ENCODE peak calls at places on chromosomes 3 and 15, in five cellular contexts. O is neural progenitor cell, F is MM.1S, Y is HL-60, U is right atrium auricular region. E is an unnamed sample.

GRCh38 chr15:95734422-95735316 is 595.8 kb upstream of the NR2F2 start:
- DNase-seq in O (no peak), F (no peak), Y (no peak), U (no peak), E (no peak)

GRCh38 chr3:48820626-48821324 is 26.9 kb downstream of the PRKAR2A start:
- DNase-seq in O (no peak), F (no peak), Y (no peak), U (no peak), E (no peak)

GRCh38 chr15:59255647-59256380 is 49.2 kb downstream of the LDHAL6B start:
- DNase-seq in O (no peak), F (no peak), Y (peak), U (no peak), E (no peak)

GRCh38 chr15:85457392-85457968 is 77.1 kb downstream of the AKAP13 start:
- DNase-seq in O (no peak), F (no peak), Y (no peak), U (no peak), E (no peak)

GRCh38 chr15:50148362-50148963 is 29.4 kb upstream of the ATP8B4 start:
- DNase-seq in O (peak), F (no peak), Y (no peak), U (no peak), E (no peak)

GRCh38 chr3:88509582-88509981 is 359.8 kb downstream of the C3orf38 start:
- DNase-seq in O (no peak), F (no peak), Y (no peak), U (no peak), E (no peak)

GRCh38 chr15:98174286-98174685 is 213.8 kb downstream of the ARRDC4 start:
- DNase-seq in O (no peak), F (no peak), Y (no peak), U (no peak), E (no peak)

GRCh38 chr3:133538154-133538553 is 35.3 kb upstream of the CDV3 start:
- DNase-seq in O (no peak), F (no peak), Y (no peak), U (no peak), E (no peak)

GRCh38 chr3:161599702-161600101 is 103.1 kb downstream of the OTOL1 start:
- DNase-seq in O (peak), F (no peak), Y (no peak), U (no peak), E (no peak)

GRCh38 chr3:176321099-176321498 is 876.2 kb downstream of the TBL1XR1 start:
- DNase-seq in O (no peak), F (no peak), Y (no peak), U (no peak), E (no peak)

GRCh38 chr3:127443581-127444375 is 146.8 kb downstream of the TPRA1 start:
- DNase-seq in O (no peak), F (no peak), Y (no peak), U (no peak), E (no peak)

GRCh38 chr3:24493951-24494615 is 567 bp downstream of the THRB start:
- DNase-seq in O (peak), F (no peak), Y (no peak), U (peak), E (no peak)

GRCh38 chr15:75198560-75199346 is 2.9 kb upstream of the C15orf39 start:
- DNase-seq in O (peak), F (peak), Y (no peak), U (no peak), E (no peak)

GRCh38 chr15:77029166-77030041 is 34.5 kb downstream of the PSTPIP1 start:
- DNase-seq in O (no peak), F (no peak), Y (no peak), U (no peak), E (no peak)

GRCh38 chr3:57998366-57999283 is 9.6 kb upstream of the FLNB start:
- DNase-seq in O (no peak), F (peak), Y (no peak), U (no peak), E (no peak)

GRCh38 chr3:126314305-126315082 is 42.7 kb downstream of the KLF15 start:
- DNase-seq in O (no peak), F (no peak), Y (no peak), U (peak), E (no peak)

GRCh38 chr15:64092864-64093626 is 593 bp downstream of the CIAO2A start:
- DNase-seq in O (peak), F (peak), Y (peak), U (no peak), E (peak)

GRCh38 chr15:36882487-36883108 is 217.8 kb downstream of the MEIS2 start:
- DNase-seq in O (peak), F (no peak), Y (no peak), U (no peak), E (no peak)

GRCh38 chr3:43023766-43024165 is 44.7 kb downstream of the GASK1A start:
- DNase-seq in O (no peak), F (peak), Y (no peak), U (no peak), E (no peak)

GRCh38 chr3:184568918-184569829 is 7.6 kb downstream of the EPHB3 start:
- DNase-seq in O (peak), F (no peak), Y (no peak), U (peak), E (no peak)

GRCh38 chr3:58630081-58630709 is 36.4 kb downstream of the FAM3D start:
- DNase-seq in O (peak), F (peak), Y (peak), U (peak), E (peak)

GRCh38 chr15:89750560-89751542 is at the start of gene MESP1:
- DNase-seq in O (peak), F (peak), Y (peak), U (peak), E (peak)
- H3K4me3 ChIP-seq in O (peak), F (peak), Y (peak), U (peak), E (peak)

GRCh38 chr3:50207359-50208042 is 2.4 kb downstream of the SLC38A3 start:
- DNase-seq in O (no peak), F (no peak), Y (no peak), U (no peak), E (no peak)

GRCh38 chr3:50204804-50205718 is at the start of gene SLC38A3:
- DNase-seq in O (peak), F (no peak), Y (no peak), U (no peak), E (no peak)

GRCh38 chr3:50203113-50203852 is 1.8 kb upstream of the SLC38A3 start:
- DNase-seq in O (no peak), F (no peak), Y (no peak), U (no peak), E (no peak)

GRCh38 chr3:50204052-50204803 is 843 bp upstream of the SLC38A3 start:
- DNase-seq in O (no peak), F (no peak), Y (no peak), U (no peak), E (no peak)

GRCh38 chr3:50205719-50206276 is 727 bp downstream of the SLC38A3 start:
- DNase-seq in O (peak), F (no peak), Y (no peak), U (no peak), E (no peak)
- H3K27ac ChIP-seq in O (no peak), F (no peak), Y (no peak), U (peak), E (no peak)

GRCh38 chr15:57319919-57320542 is 56.3 kb upstream of the CGNL1 start:
- DNase-seq in O (no peak), F (no peak), Y (no peak), U (no peak), E (no peak)
- H3K4me3 ChIP-seq in O (no peak), F (no peak), Y (no peak), U (no peak), E (no peak)

GRCh38 chr3:23202203-23202920 is 765 bp upstream of the UBE2E2 start:
- DNase-seq in O (no peak), F (no peak), Y (no peak), U (peak), E (no peak)
- H3K27ac ChIP-seq in O (no peak), F (no peak), Y (peak), U (peak), E (no peak)

DNA sequence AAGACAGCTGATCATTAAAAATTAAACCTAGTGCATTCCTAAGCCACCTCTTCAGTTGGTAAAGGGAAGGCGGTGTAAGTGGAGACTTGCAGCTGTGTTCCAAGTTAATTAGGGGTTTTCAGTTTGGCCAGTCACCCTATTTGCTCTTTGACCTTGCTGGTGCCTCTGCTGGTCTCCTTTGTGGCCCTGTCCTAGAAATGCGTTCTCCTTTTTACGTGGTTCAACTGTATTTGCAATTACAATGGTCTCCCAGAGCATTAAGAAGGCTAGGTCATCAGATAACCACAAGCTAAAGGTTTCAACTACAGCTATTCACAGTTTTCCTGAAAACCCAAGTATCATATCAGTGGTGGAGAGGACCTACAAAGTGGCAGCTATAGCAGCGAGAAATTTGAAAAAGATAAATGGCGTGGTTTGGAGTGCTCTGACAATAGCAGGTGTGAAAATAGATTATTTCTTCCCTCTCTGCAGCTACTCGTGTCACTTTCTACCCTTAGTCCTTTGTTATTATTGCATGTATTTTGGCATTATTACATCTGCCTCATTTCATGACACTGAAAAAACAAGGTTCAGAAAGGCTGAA is 203.5 kb upstream of the TBC1D5 start:
- DNase-seq in O (peak), F (no peak), Y (no peak), U (no peak), E (no peak)
- H3K4me3 ChIP-seq in O (no peak), F (no peak), Y (no peak), U (no peak), E (no peak)

GRCh38 chr3:192957441-192957951 is 39.8 kb upstream of the MB21D2 start:
- DNase-seq in O (no peak), F (no peak), Y (peak), U (peak), E (no peak)

GRCh38 chr3:192958219-192958872 is 40.7 kb upstream of the MB21D2 start:
- DNase-seq in O (no peak), F (no peak), Y (no peak), U (no peak), E (no peak)
- H3K27ac ChIP-seq in O (no peak), F (no peak), Y (peak), U (peak), E (no peak)

GRCh38 chr3:100003609-100004503 is 110.4 kb downstream of the FILIP1L start:
- DNase-seq in O (no peak), F (no peak), Y (no peak), U (no peak), E (no peak)
- H3K4me3 ChIP-seq in O (no peak), F (no peak), Y (no peak), U (no peak), E (no peak)

GRCh38 chr15:41966920-41967465 is 5.4 kb downstream of the EHD4 start:
- DNase-seq in O (no peak), F (no peak), Y (peak), U (no peak), E (no peak)

GRCh38 chr15:41968738-41969137 is 3.6 kb downstream of the EHD4 start:
- DNase-seq in O (no peak), F (no peak), Y (no peak), U (no peak), E (no peak)

GRCh38 chr15:41965441-41966413 is 6.6 kb downstream of the EHD4 start:
- DNase-seq in O (no peak), F (no peak), Y (no peak), U (no peak), E (no peak)

GRCh38 chr15:41966414-41966812 is 5.9 kb downstream of the EHD4 start:
- DNase-seq in O (no peak), F (no peak), Y (no peak), U (no peak), E (no peak)

DNA sequence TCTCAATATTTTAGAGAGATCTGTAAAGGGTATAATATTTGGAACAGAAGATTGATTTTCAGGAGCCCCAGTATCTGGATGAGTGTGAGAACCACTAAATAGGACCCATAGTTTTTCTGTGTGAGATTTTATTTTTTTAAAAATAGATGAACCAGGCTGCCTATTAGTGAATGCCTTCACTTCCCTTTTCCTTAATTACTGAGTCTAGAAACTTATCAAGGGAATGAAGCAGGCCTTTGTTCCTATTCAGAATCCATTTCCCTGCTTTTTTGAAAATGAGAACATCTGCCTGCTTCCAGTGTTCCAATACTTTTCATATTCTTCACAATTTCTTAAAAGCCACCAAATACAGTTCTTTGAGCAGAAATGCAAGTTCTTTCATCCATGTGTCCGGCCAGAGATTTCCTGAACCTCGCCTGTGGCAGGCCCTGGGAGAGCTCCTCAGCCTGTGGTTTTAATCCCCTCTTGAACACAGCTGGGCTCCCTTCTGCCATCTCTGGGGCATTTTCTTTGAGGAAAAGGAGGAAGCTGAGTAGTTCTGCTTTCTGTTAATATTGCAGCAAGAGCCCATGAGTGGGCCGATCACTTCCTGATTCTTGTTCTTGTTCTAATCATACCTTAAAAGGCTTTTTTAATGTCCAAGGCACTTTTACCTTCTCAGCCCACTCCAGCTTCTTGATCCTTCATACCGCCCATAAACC is 4.7 kb downstream of the EHD4 start:
- DNase-seq in O (peak), F (no peak), Y (peak), U (peak), E (no peak)
- H3K27ac ChIP-seq in O (no peak), F (no peak), Y (peak), U (peak), E (peak)

DNA sequence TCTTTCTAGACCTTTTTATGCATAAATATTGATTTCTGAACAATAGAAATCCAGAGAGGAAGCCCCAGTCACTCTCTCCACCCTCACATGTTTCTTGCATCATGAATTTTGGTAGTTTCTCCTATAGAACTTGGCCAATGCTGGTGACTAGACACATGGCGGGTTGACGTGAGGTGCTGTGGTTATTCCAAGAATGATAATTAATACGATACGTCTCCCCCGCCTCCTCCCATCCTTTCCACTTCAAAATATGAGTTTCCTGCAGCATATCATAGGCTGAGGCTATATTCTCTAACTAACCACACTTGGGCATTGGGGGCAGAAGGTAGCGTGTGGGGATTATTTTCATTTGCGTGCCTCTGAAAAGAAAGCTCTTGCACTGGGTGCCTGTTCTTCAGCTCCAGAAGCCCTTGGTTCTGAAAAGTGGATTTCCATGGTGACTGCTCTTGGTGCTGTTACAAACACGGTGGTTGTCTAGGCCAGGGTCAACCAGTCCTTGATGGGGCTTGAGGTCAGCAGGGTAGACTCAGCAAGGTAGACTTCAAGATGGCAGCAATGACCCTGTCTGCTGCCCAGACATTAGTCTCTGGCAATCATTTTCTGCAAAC is 5.3 kb downstream of the TNFSF10 start:
- DNase-seq in O (no peak), F (no peak), Y (no peak), U (no peak), E (no peak)
- H3K4me3 ChIP-seq in O (no peak), F (no peak), Y (no peak), U (no peak), E (peak)

DNA sequence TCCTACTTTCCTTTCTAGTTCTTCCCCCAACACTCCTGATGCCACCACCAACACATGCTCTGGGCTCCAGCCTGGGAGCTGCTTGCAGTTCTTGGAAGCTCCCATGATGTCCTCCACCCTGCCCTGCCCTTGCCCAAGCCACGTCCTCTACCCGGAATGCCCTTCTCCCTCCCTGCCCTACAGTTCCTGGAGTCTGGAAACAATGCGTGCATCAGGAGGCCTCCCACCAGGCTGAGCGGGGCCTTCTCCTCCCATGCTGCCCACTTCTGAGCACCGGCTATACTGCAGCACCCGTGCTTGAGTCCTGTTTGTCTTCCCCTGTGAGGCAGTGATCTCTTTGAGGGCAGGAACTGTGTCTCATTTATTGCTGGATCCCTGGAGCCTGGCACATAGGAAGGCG is 44.6 kb downstream of the DGKG start:
- DNase-seq in O (no peak), F (no peak), Y (no peak), U (no peak), E (no peak)
- H3K27ac ChIP-seq in O (no peak), F (no peak), Y (no peak), U (no peak), E (no peak)

E was measured in effector memory CD4-positive, alpha-beta T cell.